ENCODE peak calls at places on chromosomes 6 and 20, in six cellular contexts. L, N, R, K, J and O are unnamed samples.

GRCh38 chr6:164693934-164694333 is 615.5 kb downstream of the C6orf118 start:
- DNase-seq in N (no peak), J (no peak), L (no peak), K (no peak), R (no peak), O (no peak)

GRCh38 chr6:149043476-149044130 is 273.9 kb upstream of the TAB2 start:
- DNase-seq in K (no peak), J (no peak), N (no peak), L (no peak), R (peak; percentile 72), O (no peak)

GRCh38 chr6:106347219-106347618 is 13.3 kb upstream of the CRYBG1 start:
- DNase-seq in K (no peak), R (no peak), J (no peak), N (no peak), L (no peak), O (no peak)

GRCh38 chr6:154995241-154996162 is at the start of gene TIAM2:
- DNase-seq in L (no peak), J (no peak), R (no peak), N (no peak), K (no peak), O (no peak)

GRCh38 chr6:142380626-142381025 is 78.8 kb downstream of the ADGRG6 start:
- DNase-seq in L (no peak), J (no peak), R (no peak), K (no peak), N (no peak), O (no peak)

GRCh38 chr6:47414517-47415167 is 62.9 kb upstream of the CD2AP start:
- DNase-seq in R (no peak), L (no peak), J (peak; percentile 75), K (no peak), N (no peak), O (no peak)

GRCh38 chr6:131761061-131761761 is 46.6 kb upstream of the ENPP1 start:
- DNase-seq in L (no peak), R (no peak), N (no peak), J (no peak), K (no peak), O (no peak)

GRCh38 chr20:39775110-39775509 is 813.0 kb downstream of the DHX35 start:
- DNase-seq in R (no peak), K (peak; percentile 86), N (peak; percentile 41), J (peak; percentile 62), L (no peak), O (no peak)

GRCh38 chr6:349491-349921 is 42.0 kb upstream of the IRF4 start:
- DNase-seq in K (no peak), R (no peak), L (no peak), N (no peak), J (no peak), O (no peak)

GRCh38 chr20:48431635-48432034 is 396.2 kb downstream of the PREX1 start:
- DNase-seq in R (no peak), K (no peak), L (no peak), J (no peak), N (no peak), O (no peak)

GRCh38 chr6:133895573-133896343 is 6.8 kb downstream of the TCF21 start:
- DNase-seq in L (no peak), K (no peak), J (no peak), R (no peak), N (peak; percentile 49), O (no peak)
- TF ChIP-seq POLR2A in L (no peak), K (no peak), J (no peak), R (no peak), N (no peak), O (no peak)

GRCh38 chr6:27890351-27891299 is 21.6 kb downstream of the OR2B2 start:
- DNase-seq in N (no peak), J (peak; percentile 94), L (no peak), R (peak; percentile 69), K (no peak), O (no peak)
- TF ChIP-seq POLR2A in N (no peak), J (peak; percentile 94), L (peak; percentile 98), R (peak; percentile 99), K (peak; percentile 28), O (no peak)

GRCh38 chr20:52193886-52194545 is 2.4 kb upstream of the ZFP64 start:
- DNase-seq in N (no peak), J (no peak), R (no peak), L (no peak), K (no peak), O (no peak)

GRCh38 chr20:52191436-52192295 is at the start of gene ZFP64:
- DNase-seq in L (peak; percentile 75), N (peak; percentile 70), R (peak; percentile 73), K (peak; percentile 81), J (peak; percentile 80), O (no peak)

GRCh38 chr20:52193133-52193532 is 1.6 kb upstream of the ZFP64 start:
- DNase-seq in K (no peak), J (no peak), L (no peak), N (no peak), R (no peak), O (no peak)

GRCh38 chr20:52191132-52191435 is 495 bp downstream of the ZFP64 start:
- DNase-seq in J (no peak), K (no peak), L (no peak), N (no peak), R (no peak), O (no peak)

DNA sequence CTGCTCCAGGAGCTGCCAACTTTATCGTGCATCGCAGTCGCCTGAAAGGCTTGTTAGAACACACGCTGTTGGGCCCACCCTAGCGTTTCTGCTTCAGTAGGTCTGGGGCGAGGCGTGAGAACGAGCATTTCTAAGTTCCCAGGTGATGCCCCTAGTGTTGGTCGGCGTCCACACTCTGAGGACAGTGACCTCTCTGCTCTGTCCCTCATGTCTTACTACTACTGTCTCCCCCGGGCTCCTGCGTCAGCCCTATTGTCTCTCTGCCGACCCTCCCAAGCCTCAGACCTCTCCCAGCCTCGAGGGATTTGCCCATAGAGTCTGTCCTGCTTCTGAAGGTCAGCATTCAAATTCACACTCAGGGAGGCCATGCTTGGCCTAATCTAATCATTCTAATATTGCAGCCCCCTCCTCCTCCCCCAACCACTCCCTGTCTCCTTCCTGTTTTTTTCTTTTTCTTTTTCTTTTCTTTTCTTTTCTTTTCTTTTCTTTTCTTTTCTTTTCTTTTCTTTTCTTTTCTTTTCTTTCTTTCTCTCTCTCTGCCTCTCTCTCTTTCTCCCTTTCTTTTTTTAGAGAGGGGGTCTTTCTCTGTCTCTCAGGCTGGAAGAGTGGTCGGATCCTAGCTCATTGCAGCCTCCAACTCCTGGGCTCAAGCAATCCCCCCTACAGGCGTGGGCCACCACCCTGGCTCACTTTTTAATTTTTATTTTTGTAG is 873 bp upstream of the ZFP64 start:
- DNase-seq in R (peak; percentile 58), K (no peak), L (no peak), J (no peak), N (peak; percentile 17), O (no peak)
- TF ChIP-seq POLR2A in R (no peak), K (no peak), L (no peak), J (no peak), N (no peak), O (no peak)

GRCh38 chr6:87407531-87407895 is 259 bp upstream of the CFAP206 start:
- DNase-seq in K (peak; percentile 65), L (no peak), J (peak; percentile 62), R (no peak), N (no peak), O (no peak)

GRCh38 chr6:87408721-87409155 is 966 bp downstream of the CFAP206 start:
- DNase-seq in N (no peak), R (no peak), L (no peak), K (no peak), J (no peak), O (no peak)

DNA sequence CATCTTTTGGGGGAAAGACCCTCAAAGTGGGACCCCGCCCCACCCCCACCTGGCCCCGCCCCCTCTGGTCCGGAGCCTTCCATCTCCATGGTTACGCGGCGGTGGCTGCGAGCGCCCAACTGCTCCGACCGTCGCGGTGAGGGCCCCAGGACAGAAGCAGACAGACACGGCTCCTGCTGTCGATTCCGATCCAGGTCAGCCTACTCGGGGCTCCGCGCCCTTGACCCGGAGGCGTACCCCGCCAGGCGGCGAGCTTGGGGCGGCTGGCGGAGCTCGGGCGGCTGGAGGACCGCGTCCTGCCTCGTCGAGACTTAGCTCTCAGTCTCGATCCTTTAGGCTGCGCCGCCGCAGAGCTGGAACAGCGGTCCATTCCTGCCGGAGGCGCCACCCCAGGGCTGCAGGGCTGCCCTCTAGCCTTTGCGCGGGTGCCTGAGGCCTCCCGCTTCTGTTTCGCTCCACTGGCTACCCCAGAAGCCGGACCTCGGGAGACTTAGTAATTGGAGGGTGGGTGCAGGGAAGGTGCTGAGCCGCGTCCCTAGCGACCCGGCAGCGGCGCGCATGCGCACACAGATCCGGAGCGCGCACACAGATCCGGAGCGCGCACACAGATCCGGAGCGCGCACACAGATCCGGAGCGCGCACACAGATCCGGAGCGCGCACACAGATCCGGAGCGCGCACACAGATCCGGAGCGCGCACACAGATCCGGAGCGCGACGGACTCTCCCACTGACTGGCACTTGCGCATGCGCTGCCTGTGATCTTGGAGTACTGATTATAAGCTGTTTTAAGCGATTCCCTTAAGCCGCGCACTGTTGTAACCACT is at the start of gene CFAP206:
- DNase-seq in R (peak; percentile 93), N (peak; percentile 74), L (peak; percentile 68), K (peak; percentile 85), J (peak; percentile 95), O (no peak)
- TF ChIP-seq POLR2A in R (no peak), N (no peak), L (no peak), K (no peak), J (no peak), O (no peak)

GRCh38 chr20:21586682-21587081 is 72.8 kb upstream of the NKX2-2 start:
- DNase-seq in R (no peak), N (no peak), K (no peak), J (no peak), L (no peak), O (no peak)
- TF ChIP-seq POLR2A in R (no peak), N (no peak), K (no peak), J (no peak), L (no peak), O (no peak)

GRCh38 chr6:45376310-45377040 is 1.3 kb downstream of the SUPT3H start:
- DNase-seq in R (no peak), K (no peak), J (peak; percentile 50), N (no peak), L (no peak), O (no peak)
- TF ChIP-seq POLR2A in R (no peak), K (no peak), J (no peak), N (no peak), L (no peak), O (no peak)